ENCODE peak calls at places on chromosome 18, in five cellular contexts. O is 8988T; H is activated CD4-positive, CD25-positive, alpha-beta regulatory T cell; T is NCI-H2029 treated with DMSO at 0.1 percent for 48 hours; U is T-helper 2 cell. X is an unnamed sample.

GRCh38 chr18:50172367-50172766 is 22.6 kb downstream of the MYO5B start:
- DNase-seq in H (no peak), O (no peak), T (peak; percentile 18), U (no peak), X (no peak)

GRCh38 chr18:37564796-37565137 is 831 bp downstream of the CELF4 start:
- DNase-seq in O (no peak), H (no peak), T (no peak), U (peak; percentile 5), X (no peak)

GRCh38 chr18:48828713-48829442 is 121.9 kb downstream of the SMAD7 start:
- DNase-seq in H (no peak), T (no peak), O (no peak), U (no peak), X (no peak)

GRCh38 chr18:13261658-13262357 is 43.2 kb downstream of the LDLRAD4 start:
- DNase-seq in H (no peak), T (no peak), O (no peak), U (no peak), X (no peak)

GRCh38 chr18:75489493-75490190 is 62.1 kb upstream of the SMIM21 start:
- DNase-seq in T (no peak), H (no peak), U (no peak), O (no peak), X (peak; percentile 14)

GRCh38 chr18:80253871-80254492 is 6.7 kb upstream of the PARD6G start:
- DNase-seq in O (no peak), U (no peak), T (no peak), H (no peak), X (peak; percentile 13)

GRCh38 chr18:21702602-21703001 is 2.0 kb downstream of the ABHD3 start:
- DNase-seq in O (no peak), T (no peak), U (no peak), H (no peak), X (no peak)

GRCh38 chr18:23171581-23172156 is 36.4 kb downstream of the CABLES1 start:
- DNase-seq in U (no peak), O (no peak), T (no peak), H (no peak), X (no peak)

GRCh38 chr18:78092901-78093300 is 843.3 kb downstream of the GALR1 start:
- DNase-seq in U (peak; percentile 4), O (no peak), T (no peak), H (no peak), X (no peak)

GRCh38 chr18:77407733-77408132 is 158.1 kb downstream of the GALR1 start:
- DNase-seq in U (no peak), O (no peak), H (no peak), T (no peak), X (no peak)

GRCh38 chr18:55252053-55252675 is 292.9 kb upstream of the CCDC68 start:
- DNase-seq in U (no peak), O (no peak), H (no peak), T (no peak), X (no peak)

GRCh38 chr18:12007063-12007462 is 25.8 kb downstream of the IMPA2 start:
- DNase-seq in O (no peak), H (no peak), T (no peak), U (no peak), X (no peak)

GRCh38 chr18:75784413-75784812 is 356.9 kb upstream of the SMIM21 start:
- DNase-seq in O (no peak), U (no peak), T (no peak), H (no peak), X (no peak)

GRCh38 chr18:35730738-35731370 is 149.3 kb downstream of the GALNT1 start:
- DNase-seq in U (no peak), O (no peak), H (no peak), T (no peak), X (no peak)

GRCh38 chr18:26307161-26307773 is 81.0 kb downstream of the TAF4B start:
- DNase-seq in O (no peak), H (no peak), T (peak; percentile 18), U (peak; percentile 52), X (no peak)

GRCh38 chr18:39938678-39939077 is 2016.4 kb upstream of the PIK3C3 start:
- DNase-seq in H (no peak), T (no peak), U (no peak), O (no peak), X (no peak)

GRCh38 chr18:30501594-30501993 is 540.9 kb downstream of the DSC3 start:
- DNase-seq in U (no peak), H (no peak), T (no peak), O (no peak), X (no peak)

GRCh38 chr18:9575558-9575957 is 38.8 kb downstream of the PPP4R1 start:
- DNase-seq in H (no peak), T (peak; percentile 20), U (peak; percentile 16), O (peak; percentile 21), X (no peak)

GRCh38 chr18:79717555-79718074 is 38.0 kb downstream of the CTDP1 start:
- DNase-seq in O (no peak), U (no peak), H (no peak), T (no peak), X (no peak)

GRCh38 chr18:4599312-4599711 is 144.2 kb upstream of the DLGAP1 start:
- DNase-seq in H (no peak), O (no peak), U (no peak), T (no peak), X (no peak)

GRCh38 chr18:62445386-62445917 is 77.4 kb upstream of the ZCCHC2 start:
- DNase-seq in U (peak; percentile 37), T (no peak), H (peak; percentile 8), O (no peak), X (no peak)

GRCh38 chr18:49959176-49959575 is 145.8 kb upstream of the ACAA2 start:
- DNase-seq in H (no peak), U (peak; percentile 21), T (no peak), O (no peak), X (no peak)

GRCh38 chr18:27428120-27428519 is 243.0 kb upstream of the CHST9 start:
- DNase-seq in T (no peak), U (no peak), O (no peak), H (no peak), X (no peak)

GRCh38 chr18:31447530-31448191 is at the start of gene DSG3:
- DNase-seq in O (no peak), H (no peak), U (no peak), T (no peak), X (no peak)

GRCh38 chr18:10559566-10560456 is 34.0 kb downstream of the NAPG start:
- DNase-seq in U (peak; percentile 38), T (no peak), H (no peak), O (no peak), X (no peak)

GRCh38 chr18:54280206-54280550 is 10.9 kb downstream of the POLI start:
- DNase-seq in O (no peak), T (no peak), U (peak; percentile 27), H (no peak), X (no peak)

GRCh38 chr18:7808992-7809391 is 241.9 kb downstream of the PTPRM start:
- DNase-seq in T (no peak), O (no peak), U (no peak), H (no peak), X (no peak)

GRCh38 chr18:74139888-74140287 is 7.7 kb downstream of the FBXO15 start:
- DNase-seq in O (no peak), T (no peak), U (no peak), H (no peak), X (no peak)

GRCh38 chr18:23237524-23238151 is 102.4 kb downstream of the CABLES1 start:
- DNase-seq in O (peak; percentile 69), U (peak; percentile 82), H (no peak), T (peak; percentile 10), X (no peak)

GRCh38 chr18:48050176-48050575 is 119.7 kb upstream of the SMAD2 start:
- DNase-seq in H (no peak), U (no peak), O (no peak), T (no peak), X (no peak)

X was measured in T1000.